ENCODE peak calls at places on chromosomes 11 and 22, in seven cellular contexts. L is T-helper 1 cell; C is stimulated activated CD8-positive, alpha-beta memory T cell treated with anti-CD3 and anti-CD28 coated beads, Interleukin-4, amount 100 ng/mL, for 4 hours; P is mammary epithelial cell; X is psoas muscle; A is progenitor cell of endocrine pancreas; B is CD4-positive, alpha-beta T cell. Y is an unnamed sample.

GRCh38 chr11:12529793-12530192 is 144.4 kb upstream of the TEAD1 start:
- DNase-seq in L (no peak), B (no peak), C (no peak), X (no peak), P (no peak), A (no peak), Y (no peak)

GRCh38 chr11:123231777-123232176 is 36.7 kb upstream of the CLMP start:
- DNase-seq in P (no peak), B (no peak), C (no peak), X (no peak), L (no peak), A (no peak), Y (no peak)

GRCh38 chr22:45164217-45165123 is 745 bp downstream of the NUP50 start:
- DNase-seq in B (peak; percentile 25), C (no peak), L (peak; percentile 17), P (peak; percentile 23), X (peak; percentile 66), A (peak; percentile 28), Y (no peak)

GRCh38 chr11:40998888-40999287 is 460.6 kb downstream of the LRRC4C start:
- DNase-seq in B (no peak), X (no peak), A (no peak), P (no peak), L (no peak), C (no peak), Y (no peak)

GRCh38 chr11:10294289-10294953 is 402 bp upstream of the SBF2 start:
- DNase-seq in P (peak; percentile 44), X (peak; percentile 74), C (no peak), L (no peak), B (no peak), A (no peak), Y (peak; percentile 24)

GRCh38 chr22:37169947-37170688 is 17.9 kb downstream of the C1QTNF6 start:
- DNase-seq in X (peak; percentile 26), B (no peak), P (no peak), A (no peak), C (no peak), L (no peak), Y (no peak)

GRCh38 chr11:75199412-75199955 is 41.1 kb upstream of the TPBGL start:
- DNase-seq in P (no peak), X (no peak), A (no peak), L (no peak), B (no peak), C (no peak), Y (peak; percentile 39)

GRCh38 chr11:71451596-71452353 is 1.2 kb upstream of the NADSYN1 start:
- DNase-seq in B (no peak), L (no peak), A (no peak), P (no peak), C (no peak), X (peak; percentile 49), Y (peak; percentile 49)

GRCh38 chr11:68480193-68480592 is 19.6 kb downstream of the PPP6R3 start:
- DNase-seq in B (no peak), L (no peak), C (no peak), P (no peak), A (no peak), X (no peak), Y (no peak)

GRCh38 chr11:34052608-34053160 is 1.2 kb downstream of the CAPRIN1 start:
- DNase-seq in P (peak; percentile 17), C (peak; percentile 6), B (peak; percentile 3), X (peak; percentile 64), L (peak; percentile 24), A (no peak), Y (no peak)

GRCh38 chr11:25733777-25734176 is 598.2 kb upstream of the ANO3 start:
- DNase-seq in X (no peak), P (no peak), C (no peak), B (no peak), A (no peak), L (no peak), Y (no peak)

GRCh38 chr11:10747733-10748132 is 3.3 kb upstream of the CTR9 start:
- DNase-seq in L (no peak), B (no peak), C (no peak), P (no peak), X (no peak), A (no peak), Y (no peak)

GRCh38 chr11:94140154-94140655 is 11.6 kb downstream of the PANX1 start:
- DNase-seq in C (no peak), L (no peak), A (no peak), B (no peak), X (no peak), P (no peak), Y (no peak)

GRCh38 chr11:73875840-73876239 is 806 bp downstream of the COA4 start:
- DNase-seq in X (no peak), C (no peak), L (no peak), A (no peak), P (no peak), B (no peak), Y (no peak)

GRCh38 chr22:21451545-21452520 is 15.4 kb upstream of the TMEM191C start:
- DNase-seq in A (no peak), L (no peak), X (no peak), C (no peak), P (no peak), B (no peak), Y (no peak)

GRCh38 chr11:57530215-57530595 is 349 bp downstream of the TIMM10 start:
- DNase-seq in C (no peak), B (no peak), L (no peak), A (no peak), X (no peak), P (no peak), Y (no peak)

GRCh38 chr11:109735139-109735538 is 313.1 kb downstream of the C11orf87 start:
- DNase-seq in X (no peak), B (no peak), P (no peak), L (no peak), A (no peak), C (no peak), Y (no peak)

GRCh38 chr11:13669544-13670488 is 1.3 kb downstream of the FAR1 start:
- DNase-seq in A (no peak), P (peak; percentile 20), B (no peak), C (no peak), L (no peak), X (no peak), Y (no peak)

GRCh38 chr11:10818594-10818993 is 9.9 kb upstream of the EIF4G2 start:
- DNase-seq in P (peak; percentile 55), A (no peak), B (no peak), C (no peak), L (no peak), X (no peak), Y (no peak)

GRCh38 chr22:30041881-30042280 is 38.4 kb upstream of the HORMAD2 start:
- DNase-seq in B (no peak), X (no peak), C (no peak), P (no peak), L (no peak), A (no peak), Y (no peak)

GRCh38 chr22:41638124-41638523 is 17.0 kb downstream of the XRCC6 start:
- DNase-seq in A (no peak), X (no peak), L (no peak), P (no peak), B (no peak), C (no peak), Y (no peak)

GRCh38 chr11:6569706-6570105 is 33.7 kb downstream of the RRP8 start:
- DNase-seq in X (no peak), A (no peak), L (no peak), C (no peak), B (no peak), P (no peak), Y (no peak)

GRCh38 chr11:124474079-124474478 is 28.6 kb upstream of the OR8B8 start:
- DNase-seq in A (no peak), B (no peak), L (no peak), X (no peak), P (no peak), C (no peak), Y (no peak)

GRCh38 chr22:25942126-25942988 is 200.4 kb downstream of the MYO18B start:
- DNase-seq in X (no peak), A (no peak), P (no peak), L (no peak), B (no peak), C (no peak), Y (no peak)

GRCh38 chr11:72306186-72306585 is 62.2 kb upstream of the PHOX2A start:
- DNase-seq in L (no peak), P (no peak), X (no peak), C (no peak), A (no peak), B (no peak), Y (no peak)

GRCh38 chr22:33897621-33897910 is 22.7 kb downstream of the LARGE1 start:
- DNase-seq in P (no peak), B (no peak), X (no peak), C (no peak), A (no peak), L (no peak), Y (peak; percentile 88)

GRCh38 chr22:37749223-37749622 is 52.4 kb downstream of the TRIOBP start:
- DNase-seq in B (no peak), C (no peak), P (peak; percentile 48), A (no peak), X (no peak), L (no peak), Y (no peak)

GRCh38 chr11:109894242-109894641 is 198.9 kb upstream of the ZC3H12C start:
- DNase-seq in P (no peak), X (no peak), L (no peak), C (no peak), B (no peak), A (no peak), Y (no peak)

GRCh38 chr11:6062691-6063358 is 32.3 kb upstream of the OR56A1 start:
- DNase-seq in L (no peak), X (no peak), A (no peak), P (no peak), B (no peak), C (no peak), Y (no peak)

GRCh38 chr11:68974421-68975194 is 6.2 kb downstream of the MRGPRD start:
- DNase-seq in B (no peak), L (no peak), A (no peak), P (no peak), X (peak; percentile 35), C (no peak), Y (no peak)

GRCh38 chr11:111428113-111428876 is 49.2 kb upstream of the POU2AF1 start:
- DNase-seq in L (no peak), A (no peak), P (no peak), C (no peak), X (no peak), B (no peak), Y (no peak)

GRCh38 chr11:108592591-108593213 is 866 bp downstream of the EXPH5 start:
- DNase-seq in A (peak; percentile 28), B (peak; percentile 8), P (peak; percentile 32), X (no peak), C (peak; percentile 9), L (peak; percentile 15), Y (peak; percentile 12)

GRCh38 chr11:132604446-132604845 is 927.9 kb downstream of the OPCML start:
- DNase-seq in X (no peak), L (no peak), C (no peak), A (no peak), P (peak; percentile 35), B (no peak), Y (no peak)

GRCh38 chr11:17812286-17813187 is 78.0 kb downstream of the KCNC1 start:
- DNase-seq in X (no peak), L (no peak), B (no peak), C (no peak), P (no peak), A (no peak), Y (peak; percentile 60)

GRCh38 chr11:37496196-37496595 is 898.2 kb upstream of the RAG2 start:
- DNase-seq in P (no peak), X (no peak), B (no peak), A (no peak), C (no peak), L (no peak), Y (no peak)

GRCh38 chr11:90113541-90113940 is 20.9 kb upstream of the NAALAD2 start:
- DNase-seq in X (no peak), B (no peak), A (no peak), P (no peak), L (no peak), C (no peak), Y (peak; percentile 33)

GRCh38 chr11:117513666-117514065 is 186.0 kb downstream of the CEP164 start:
- DNase-seq in X (no peak), P (no peak), B (no peak), L (no peak), C (no peak), A (no peak), Y (no peak)

GRCh38 chr11:77455740-77456139 is 18.2 kb downstream of the PAK1 start:
- DNase-seq in L (no peak), A (no peak), B (no peak), P (no peak), X (no peak), C (no peak), Y (no peak)

Y was measured in NCI-H1105 treated with DMSO at 0.1 percent for 48 hours.